ENCODE peak calls at places on chromosomes 5 and 9, in four cellular contexts. I, U, P and N are unnamed samples.

GRCh38 chr5:55159763-55160492 is at the start of gene GPX8:
- DNase-seq in I (peak), U (peak), P (peak), N (peak)

GRCh38 chr9:34513567-34514214 is 9.1 kb downstream of the ENHO start:
- DNase-seq in I (no peak), U (no peak), P (peak), N (peak)

GRCh38 chr5:172564187-172564586 is 76.9 kb upstream of the NEURL1B start:
- DNase-seq in U (no peak), P (peak), I (peak), N (no peak)

GRCh38 chr5:152063004-152063403 is 138.4 kb upstream of the GLRA1 start:
- DNase-seq in U (no peak), P (no peak), I (no peak), N (peak)

GRCh38 chr9:134634190-134634589 is 7.4 kb upstream of the COL5A1 start:
- DNase-seq in I (no peak), P (no peak), U (no peak), N (no peak)

GRCh38 chr5:135718151-135718550 is 116.3 kb upstream of the SLC25A48 start:
- DNase-seq in P (peak), U (no peak), I (peak), N (peak)

GRCh38 chr5:33794550-33795300 is 97.1 kb downstream of the ADAMTS12 start:
- DNase-seq in U (no peak), I (no peak), P (no peak), N (peak)

GRCh38 chr5:173204185-173204979 is 30.6 kb downstream of the NKX2-5 start:
- DNase-seq in P (peak), I (peak), U (no peak), N (peak)

GRCh38 chr9:99075246-99075912 is 29.5 kb upstream of the TGFBR1 start:
- DNase-seq in U (no peak), P (no peak), I (no peak), N (peak)

GRCh38 chr9:96417610-96418073 is 528 bp downstream of the ZNF367 start:
- DNase-seq in P (no peak), I (no peak), U (no peak), N (no peak)

GRCh38 chr9:75866273-75866871 is 24.1 kb upstream of the PCSK5 start:
- DNase-seq in P (peak), U (peak), I (peak), N (peak)

GRCh38 chr5:87231037-87231808 is 36.5 kb upstream of the RASA1 start:
- DNase-seq in I (peak), P (no peak), U (no peak), N (peak)

GRCh38 chr9:75108571-75108970 is 20.3 kb downstream of the OSTF1 start:
- DNase-seq in U (no peak), I (no peak), P (no peak), N (peak)

GRCh38 chr5:5298068-5298633 is 124.3 kb upstream of the ICE1 start:
- DNase-seq in I (no peak), P (peak), U (no peak), N (no peak)

GRCh38 chr9:123712399-123712798 is 217.5 kb downstream of the DENND1A start:
- DNase-seq in U (no peak), I (peak), P (no peak), N (peak)

GRCh38 chr9:126638571-126639132 is 24.9 kb downstream of the LMX1B start:
- DNase-seq in I (peak), P (no peak), U (no peak), N (no peak)

GRCh38 chr5:5483880-5484595 is 61.6 kb downstream of the ICE1 start:
- DNase-seq in U (no peak), I (peak), P (no peak), N (no peak)

GRCh38 chr9:128946945-128947422 is 419 bp downstream of the DOLK start:
- DNase-seq in U (no peak), P (peak), I (no peak), N (peak)

GRCh38 chr5:181191526-181192336 is 13.3 kb downstream of the TRIM7 start:
- DNase-seq in I (peak), P (peak), U (peak), N (peak)

GRCh38 chr9:106670418-106670817 is 192.5 kb upstream of the ZNF462 start:
- DNase-seq in I (no peak), P (no peak), U (no peak), N (no peak)

GRCh38 chr5:170173227-170173626 is 59.6 kb upstream of the C5orf58 start:
- DNase-seq in U (no peak), P (no peak), I (peak), N (peak)

GRCh38 chr5:79840085-79840990 is 150.7 kb downstream of the CMYA5 start:
- DNase-seq in P (no peak), U (no peak), I (no peak), N (no peak)

GRCh38 chr5:6465831-6466790 is 17.5 kb downstream of the UBE2QL1 start:
- DNase-seq in U (no peak), I (no peak), P (no peak), N (no peak)

GRCh38 chr5:179495906-179496455 is 54.4 kb upstream of the RUFY1 start:
- DNase-seq in I (no peak), P (no peak), U (no peak), N (peak)

GRCh38 chr5:72244862-72245371 is 75.1 kb downstream of the MRPS27 start:
- DNase-seq in U (no peak), P (peak), I (peak), N (peak)

GRCh38 chr9:1100945-1101344 is 50.8 kb downstream of the DMRT2 start:
- DNase-seq in P (no peak), U (no peak), I (peak), N (peak)

GRCh38 chr5:30752015-30752414 is 441.5 kb upstream of the CDH6 start:
- DNase-seq in U (no peak), P (no peak), I (peak), N (no peak)

GRCh38 chr5:12704955-12705354 is 800.7 kb upstream of the CTNND2 start:
- DNase-seq in U (no peak), I (peak), P (no peak), N (peak)

GRCh38 chr9:38713426-38713825 is 6.5 kb downstream of the FAM240B start:
- DNase-seq in P (peak), I (peak), U (no peak), N (peak)

GRCh38 chr5:135310328-135310989 is 88.6 kb downstream of the MACROH2A1 start:
- DNase-seq in U (no peak), P (peak), I (peak), N (peak)

GRCh38 chr5:78600656-78601452 is 47.7 kb downstream of the LHFPL2 start:
- DNase-seq in I (no peak), P (no peak), U (no peak), N (peak)

GRCh38 chr5:95669540-95669939 is 13.3 kb downstream of the SPATA9 start:
- DNase-seq in I (no peak), U (no peak), P (peak), N (no peak)

GRCh38 chr5:112491257-112491656 is 72.2 kb upstream of the EPB41L4A start:
- DNase-seq in U (no peak), I (no peak), P (no peak), N (peak)

GRCh38 chr9:88835038-88835466 is 156.2 kb upstream of the S1PR3 start:
- DNase-seq in U (peak), P (no peak), I (peak), N (peak)

GRCh38 chr9:133701321-133701980 is 36.7 kb downstream of the SARDH start:
- DNase-seq in U (peak), I (no peak), P (no peak), N (no peak)

GRCh38 chr9:125929846-125930245 is 182.7 kb downstream of the PBX3 start:
- DNase-seq in I (peak), P (no peak), U (no peak), N (peak)

GRCh38 chr5:33309780-33310345 is 130.9 kb upstream of the TARS1 start:
- DNase-seq in P (no peak), U (no peak), I (no peak), N (no peak)

GRCh38 chr9:117000196-117000723 is 313.2 kb downstream of the TRIM32 start:
- DNase-seq in P (no peak), U (no peak), I (no peak), N (no peak)

GRCh38 chr9:18542837-18543405 is 69.0 kb downstream of the ADAMTSL1 start:
- DNase-seq in U (no peak), P (no peak), I (no peak), N (peak)

GRCh38 chr5:150156033-150156381 is 362 bp upstream of the PDGFRB start:
- DNase-seq in U (no peak), I (no peak), P (no peak), N (no peak)
- H3K4me3 ChIP-seq in U (peak), I (no peak), P (no peak), N (no peak)

GRCh38 chr5:174482549-174482948 is 241.8 kb upstream of the MSX2 start:
- DNase-seq in P (no peak), I (no peak), U (no peak), N (no peak)
- H3K4me3 ChIP-seq in P (no peak), I (no peak), U (no peak), N (no peak)

GRCh38 chr5:122311400-122311887 is 593 bp upstream of the SNCAIP start:
- DNase-seq in U (no peak), I (no peak), P (no peak), N (no peak)

GRCh38 chr5:122300968-122301367 is 11.1 kb upstream of the SNCAIP start:
- DNase-seq in I (no peak), P (no peak), U (no peak), N (no peak)

GRCh38 chr5:122310886-122311285 is 1.2 kb upstream of the SNCAIP start:
- DNase-seq in I (no peak), U (no peak), P (no peak), N (no peak)

GRCh38 chr5:122311888-122312669 is at the start of gene SNCAIP:
- DNase-seq in U (no peak), I (no peak), P (peak), N (peak)

GRCh38 chr5:122306461-122306860 is 5.6 kb upstream of the SNCAIP start:
- DNase-seq in U (no peak), P (peak), I (no peak), N (no peak)
- H3K4me3 ChIP-seq in U (no peak), P (no peak), I (no peak), N (no peak)

DNA sequence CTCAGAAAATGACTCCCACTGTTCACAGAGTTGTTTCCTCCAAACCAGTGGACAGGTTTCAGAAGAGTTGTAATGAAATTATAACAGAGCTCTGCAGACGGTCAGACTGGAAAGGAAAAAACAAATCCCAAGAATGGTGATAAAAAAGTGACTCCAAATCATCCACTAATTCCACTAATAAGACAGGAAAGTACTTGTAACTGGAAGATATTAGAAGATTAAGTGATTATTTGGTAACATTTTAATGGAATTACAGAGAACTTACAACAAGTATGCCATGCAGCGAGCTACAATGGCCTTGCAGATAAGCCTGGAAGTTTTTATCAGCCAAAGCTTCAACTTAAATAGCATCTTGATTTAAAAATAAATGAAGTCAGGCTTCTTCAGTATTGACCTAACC is 359.4 kb downstream of the EBF1 start:
- DNase-seq in U (no peak), I (no peak), P (no peak), N (no peak)
- H3K4me3 ChIP-seq in U (no peak), I (no peak), P (no peak), N (no peak)

GRCh38 chr9:137163805-137164204 is 6.0 kb downstream of the LRRC26 start:
- DNase-seq in I (no peak), P (no peak), U (no peak), N (no peak)

GRCh38 chr9:137161558-137162483 is 8.0 kb downstream of the LRRC26 start:
- DNase-seq in U (no peak), I (no peak), P (no peak), N (no peak)

GRCh38 chr9:137163101-137163661 is 6.7 kb downstream of the LRRC26 start:
- DNase-seq in U (no peak), P (no peak), I (no peak), N (no peak)

GRCh38 chr9:137160716-137161557 is 8.9 kb downstream of the LRRC26 start:
- DNase-seq in P (no peak), U (no peak), I (no peak), N (no peak)

DNA sequence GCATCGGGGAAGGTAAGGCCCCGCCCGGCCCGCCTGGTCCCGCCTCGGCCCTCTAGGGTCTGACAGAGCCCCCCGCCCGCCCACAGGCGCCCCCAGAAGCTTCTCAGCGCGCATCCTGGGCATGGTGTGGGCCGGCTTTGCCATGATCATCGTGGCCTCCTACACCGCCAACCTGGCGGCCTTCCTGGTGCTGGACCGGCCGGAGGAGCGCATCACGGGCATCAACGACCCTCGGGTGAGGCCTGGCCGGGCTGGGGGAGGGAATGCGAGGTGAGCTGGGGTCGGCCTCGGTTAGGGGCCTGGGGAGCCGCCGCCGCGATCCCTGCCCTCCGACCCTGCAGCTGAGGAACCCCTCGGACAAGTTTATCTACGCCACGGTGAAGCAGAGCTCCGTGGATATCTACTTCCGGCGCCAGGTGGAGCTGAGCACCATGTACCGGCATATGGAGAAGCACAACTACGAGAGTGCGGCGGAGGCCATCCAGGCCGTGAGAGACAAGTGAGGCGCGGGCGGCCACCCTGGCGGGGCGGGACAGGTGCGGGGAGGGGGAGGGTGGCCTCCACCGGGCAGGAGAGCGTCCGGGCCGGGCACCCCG is 7.2 kb downstream of the LRRC26 start:
- DNase-seq in I (no peak), U (no peak), P (peak), N (no peak)
- H3K4me3 ChIP-seq in I (peak), U (no peak), P (no peak), N (no peak)

GRCh38 chr9:121962421-121962820 is 130.7 kb downstream of the TTLL11 start:
- DNase-seq in I (peak), U (no peak), P (no peak), N (peak)
- H3K4me3 ChIP-seq in I (peak), U (no peak), P (no peak), N (peak)

GRCh38 chr9:14029811-14030210 is 284.1 kb downstream of the NFIB start:
- DNase-seq in U (no peak), I (no peak), P (no peak), N (no peak)
- H3K4me3 ChIP-seq in U (no peak), I (no peak), P (no peak), N (no peak)

DNA sequence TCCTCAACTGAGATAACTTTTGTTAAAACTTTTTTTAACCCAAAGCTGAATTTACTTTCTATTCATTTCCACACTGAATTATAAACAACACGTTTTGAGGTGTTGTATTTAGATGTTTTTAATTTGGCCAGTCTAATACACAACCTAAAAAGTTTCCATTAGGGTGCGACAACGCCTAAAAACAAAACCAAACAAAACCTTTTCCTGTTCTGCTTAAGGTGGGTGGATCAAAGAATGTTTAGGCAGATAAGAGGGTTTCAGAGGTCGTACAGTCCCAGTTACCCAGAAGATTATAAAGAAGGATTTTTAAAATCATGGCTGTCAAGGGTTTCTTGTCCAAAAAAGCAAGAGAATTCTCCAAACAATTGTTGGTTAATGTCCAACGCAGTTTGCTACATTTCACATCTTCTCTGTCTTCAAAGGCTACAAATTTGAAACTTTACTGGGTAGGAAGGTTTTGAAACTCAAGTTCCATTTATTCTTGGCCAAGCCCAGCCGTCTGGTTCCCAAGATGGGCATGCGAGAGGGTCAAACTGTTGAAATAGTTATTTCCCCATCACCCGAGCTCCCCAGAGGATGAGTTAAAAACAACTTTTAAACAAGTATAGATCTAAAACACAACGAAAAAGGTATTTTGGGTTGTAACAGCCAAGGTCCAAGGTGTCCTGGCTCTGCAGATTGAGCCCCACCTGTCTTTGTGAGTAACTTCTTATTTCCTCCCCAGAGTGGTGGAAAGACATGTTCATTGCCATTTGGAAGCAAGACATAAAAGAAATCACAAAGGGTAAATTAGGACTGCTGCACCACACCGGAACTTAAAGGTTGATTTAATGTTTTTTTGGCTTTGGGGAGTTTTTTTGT is 122.8 kb upstream of the MAP3K1 start:
- DNase-seq in I (no peak), U (no peak), P (no peak), N (no peak)
- H3K4me3 ChIP-seq in I (no peak), U (peak), P (no peak), N (no peak)